ENCODE peak calls at places on chromosomes 6 and 20, in five cellular contexts. A is ascending aorta, V is endothelial cell, Y is tibial nerve, W is MM.1S. L is an unnamed sample.

GRCh38 chr20:58374906-58375760 is 13.9 kb upstream of the VAPB start:
- DNase-seq in A (no peak), V (peak), Y (no peak), W (no peak), L (no peak)

GRCh38 chr6:37373822-37374514 is 20.2 kb downstream of the RNF8 start:
- DNase-seq in A (no peak), V (no peak), Y (no peak), W (no peak), L (no peak)

GRCh38 chr6:95133578-95133977 is 443.8 kb upstream of the MANEA start:
- DNase-seq in A (no peak), V (peak), Y (no peak), W (no peak), L (no peak)

GRCh38 chr20:41232971-41233926 is 84.3 kb downstream of the ZHX3 start:
- DNase-seq in A (no peak), V (no peak), Y (no peak), W (no peak), L (no peak)

GRCh38 chr20:33370296-33370695 is 31.0 kb downstream of the CDK5RAP1 start:
- DNase-seq in A (no peak), V (no peak), Y (no peak), W (no peak), L (no peak)

GRCh38 chr6:105595829-105596228 is 192.9 kb upstream of the PREP start:
- DNase-seq in A (no peak), V (no peak), Y (no peak), W (no peak), L (no peak)

GRCh38 chr20:35942243-35942642 is 12.1 kb downstream of the SCAND1 start:
- DNase-seq in A (no peak), V (no peak), Y (no peak), W (no peak), L (no peak)

GRCh38 chr6:125206389-125206788 is 52.8 kb downstream of the TPD52L1 start:
- DNase-seq in A (no peak), V (no peak), Y (no peak), W (no peak), L (no peak)

GRCh38 chr6:142846883-142847287 is 98.1 kb downstream of the HIVEP2 start:
- DNase-seq in A (no peak), V (no peak), Y (no peak), W (peak), L (no peak)

GRCh38 chr6:23081701-23082100 is 512.3 kb downstream of the HDGFL1 start:
- DNase-seq in A (no peak), V (no peak), Y (no peak), W (peak), L (no peak)

GRCh38 chr6:3714768-3715167 is 36.7 kb downstream of the PXDC1 start:
- DNase-seq in A (no peak), V (no peak), Y (no peak), W (no peak), L (no peak)

GRCh38 chr20:17768267-17768666 is 68.5 kb downstream of the BANF2 start:
- DNase-seq in A (no peak), V (no peak), Y (no peak), W (no peak), L (no peak)

GRCh38 chr20:50784464-50784863 is 10.4 kb upstream of the BCAS4 start:
- DNase-seq in A (no peak), V (no peak), Y (no peak), W (no peak), L (no peak)

GRCh38 chr6:138430361-138431145 is 26.5 kb downstream of the HEBP2 start:
- DNase-seq in A (no peak), V (no peak), Y (no peak), W (no peak), L (no peak)

GRCh38 chr6:151010111-151010510 is 144.6 kb downstream of the MTHFD1L start:
- DNase-seq in A (no peak), V (no peak), Y (no peak), W (no peak), L (no peak)

GRCh38 chr20:51660741-51661608 is 107.2 kb downstream of the ATP9A start:
- DNase-seq in A (no peak), V (no peak), Y (no peak), W (no peak), L (no peak)

GRCh38 chr6:113315068-113315467 is 542.1 kb upstream of the MARCKS start:
- DNase-seq in A (no peak), V (no peak), Y (no peak), W (no peak), L (no peak)

GRCh38 chr6:154257074-154257473 is 99.5 kb downstream of the IPCEF1 start:
- DNase-seq in A (no peak), V (no peak), Y (no peak), W (no peak), L (no peak)

GRCh38 chr6:52515219-52515960 is 61.5 kb downstream of the TRAM2 start:
- DNase-seq in A (no peak), V (no peak), Y (no peak), W (no peak), L (no peak)

GRCh38 chr6:7236312-7237209 is 76.4 kb downstream of the SSR1 start:
- DNase-seq in A (no peak), V (no peak), Y (no peak), W (peak), L (no peak)

GRCh38 chr20:46131396-46131795 is 13.3 kb downstream of the CD40 start:
- DNase-seq in A (no peak), V (no peak), Y (no peak), W (no peak), L (no peak)

GRCh38 chr20:44941292-44941691 is 18.9 kb downstream of the TOMM34 start:
- DNase-seq in A (no peak), V (no peak), Y (no peak), W (no peak), L (no peak)

GRCh38 chr6:38058022-38058421 is 238.5 kb downstream of the ZFAND3 start:
- DNase-seq in A (no peak), V (no peak), Y (no peak), W (peak), L (no peak)

GRCh38 chr20:62409935-62410741 is 3.1 kb upstream of the CABLES2 start:
- DNase-seq in A (no peak), V (peak), Y (no peak), W (peak), L (peak)

GRCh38 chr6:119224095-119224701 is 125.4 kb downstream of the MAN1A1 start:
- DNase-seq in A (no peak), V (no peak), Y (no peak), W (no peak), L (no peak)

GRCh38 chr20:10653593-10654288 is 20.1 kb downstream of the JAG1 start:
- DNase-seq in A (no peak), V (no peak), Y (no peak), W (no peak), L (no peak)

GRCh38 chr6:155994071-155994470 is 538.4 kb upstream of the NOX3 start:
- DNase-seq in A (no peak), V (no peak), Y (no peak), W (no peak), L (no peak)

GRCh38 chr6:27795697-27796494 is 116.3 kb downstream of the OR2B2 start:
- DNase-seq in A (no peak), V (peak), Y (peak), W (peak), L (no peak)

GRCh38 chr20:5131502-5131901 is 4.7 kb downstream of the CDS2 start:
- DNase-seq in A (no peak), V (no peak), Y (no peak), W (no peak), L (no peak)

GRCh38 chr6:41585605-41586004 is 39.4 kb downstream of the FOXP4 start:
- DNase-seq in A (no peak), V (no peak), Y (no peak), W (no peak), L (no peak)

GRCh38 chr6:18155864-18156396 is 708 bp downstream of the KDM1B start:
- DNase-seq in A (peak), V (peak), Y (peak), W (peak), L (no peak)

GRCh38 chr20:36917943-36918342 is 33.6 kb downstream of the SAMHD1 start:
- DNase-seq in A (no peak), V (no peak), Y (no peak), W (no peak), L (no peak)

GRCh38 chr6:33406161-33406560 is 4.7 kb upstream of the PHF1 start:
- DNase-seq in A (no peak), V (no peak), Y (no peak), W (no peak), L (no peak)

GRCh38 chr6:105691971-105692370 is 289.1 kb upstream of the PREP start:
- DNase-seq in A (no peak), V (no peak), Y (no peak), W (no peak), L (no peak)

GRCh38 chr20:49335456-49335855 is 57.6 kb upstream of the ZNFX1 start:
- DNase-seq in A (no peak), V (no peak), Y (no peak), W (no peak), L (no peak)

GRCh38 chr6:20259316-20260049 is 47.2 kb upstream of the MBOAT1 start:
- DNase-seq in A (no peak), V (no peak), Y (no peak), W (no peak), L (no peak)

GRCh38 chr6:20255428-20255827 is 43.2 kb upstream of the MBOAT1 start:
- DNase-seq in A (no peak), V (no peak), Y (no peak), W (no peak), L (no peak)

GRCh38 chr6:20261685-20262084 is 49.4 kb upstream of the MBOAT1 start:
- DNase-seq in A (no peak), V (no peak), Y (no peak), W (no peak), L (no peak)

GRCh38 chr6:20263059-20263458 is 50.8 kb upstream of the MBOAT1 start:
- DNase-seq in A (no peak), V (no peak), Y (no peak), W (no peak), L (no peak)

GRCh38 chr6:20260360-20260759 is 48.1 kb upstream of the MBOAT1 start:
- DNase-seq in A (no peak), V (no peak), Y (no peak), W (peak), L (no peak)
- TF ChIP-seq CTCF in A (no peak), V (no peak), Y (no peak), W (no peak), L (no peak)

GRCh38 chr20:24993337-24994185 is 1.0 kb upstream of the APMAP start:
- DNase-seq in A (no peak), V (no peak), Y (no peak), W (peak), L (no peak)
- TF ChIP-seq CTCF in A (peak), V (no peak), Y (peak), W (peak), L (no peak)

GRCh38 chr6:11813585-11813984 is 35.0 kb upstream of the ADTRP start:
- DNase-seq in A (no peak), V (no peak), Y (no peak), W (no peak), L (no peak)
- TF ChIP-seq CTCF in A (no peak), V (no peak), Y (no peak), W (no peak), L (no peak)

DNA sequence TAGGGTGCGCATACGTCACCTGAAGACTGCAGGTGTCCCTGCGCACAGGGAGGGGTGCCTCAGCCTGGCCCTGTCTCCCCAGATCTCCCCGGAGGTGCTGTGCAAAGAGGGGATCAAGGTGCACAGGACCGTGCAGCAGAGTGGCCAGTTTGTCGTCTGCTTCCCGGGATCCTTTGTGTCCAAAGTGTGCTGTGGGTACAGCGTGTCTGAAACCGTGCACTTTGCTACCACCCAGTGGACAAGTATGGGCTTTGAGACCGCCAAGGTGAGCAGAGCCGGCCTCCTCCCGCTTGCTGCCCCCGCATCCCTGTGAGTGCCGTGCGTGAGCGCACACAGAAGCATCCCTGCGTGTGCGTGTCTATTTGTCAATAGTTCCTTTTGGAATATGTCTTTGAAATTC is 150.7 kb downstream of the DTNBP1 start:
- DNase-seq in A (no peak), V (peak), Y (no peak), W (no peak), L (no peak)
- TF ChIP-seq CTCF in A (no peak), V (no peak), Y (no peak), W (no peak), L (no peak)